ENCODE peak calls at places on chromosomes 3 and 15, in eight cellular contexts. J, R, B, T, H, G, Q and Y are unnamed samples. For H3K36me3, the result is how much of the 10 kb centered on the place peaks cover.

GRCh38 chr3:51024765-51025681 is 350.3 kb downstream of the DOCK3 start:
- DNase-seq in J (no peak), R (no peak), B (peak), T (no peak), H (no peak), G (peak), Q (no peak), Y (no peak)

GRCh38 chr15:79179108-79179561 is 88.6 kb upstream of the RASGRF1 start:
- DNase-seq in J (no peak), R (no peak), B (no peak), T (no peak), H (no peak), G (no peak), Q (no peak), Y (peak)

GRCh38 chr15:43799209-43799944 is 643 bp downstream of the SERINC4 start:
- DNase-seq in J (no peak), R (no peak), B (peak), T (no peak), H (no peak), G (no peak), Q (no peak), Y (peak)

GRCh38 chr15:25846377-25846776 is 16.8 kb downstream of the ATP10A start:
- DNase-seq in J (no peak), R (no peak), B (no peak), T (no peak), H (no peak), G (no peak), Q (no peak), Y (no peak)

GRCh38 chr3:30113906-30114305 is 492.5 kb upstream of the TGFBR2 start:
- DNase-seq in J (no peak), R (no peak), B (no peak), T (no peak), H (no peak), G (no peak), Q (no peak), Y (no peak)

GRCh38 chr3:64295594-64295993 is 70.3 kb upstream of the PRICKLE2 start:
- DNase-seq in J (peak), R (no peak), B (no peak), T (no peak), H (no peak), G (no peak), Q (peak), Y (no peak)

GRCh38 chr3:117036259-117036799 is 326.8 kb downstream of the TUSC7 start:
- DNase-seq in J (peak), R (peak), B (no peak), T (no peak), H (no peak), G (no peak), Q (peak), Y (no peak)

GRCh38 chr15:72306211-72306785 is 13.7 kb downstream of the CELF6 start:
- DNase-seq in J (peak), R (no peak), B (no peak), T (no peak), H (peak), G (no peak), Q (peak), Y (no peak)

GRCh38 chr3:30155755-30156154 is 450.6 kb upstream of the TGFBR2 start:
- DNase-seq in J (no peak), R (no peak), B (no peak), T (no peak), H (no peak), G (no peak), Q (no peak), Y (no peak)

GRCh38 chr3:117526485-117527079 is 817.0 kb downstream of the TUSC7 start:
- DNase-seq in J (no peak), R (peak), B (no peak), T (no peak), H (no peak), G (peak), Q (no peak), Y (no peak)

GRCh38 chr3:128218858-128219257 is 65.6 kb downstream of the EEFSEC start:
- DNase-seq in J (no peak), R (no peak), B (no peak), T (no peak), H (no peak), G (no peak), Q (no peak), Y (no peak)
- TF ChIP-seq CTCF in J (no peak), R (no peak), B (no peak), T (no peak), H (no peak), G (no peak), Q (no peak), Y (no peak)

GRCh38 chr3:185645596-185646381 is 59.7 kb downstream of the SENP2 start:
- DNase-seq in J (no peak), R (no peak), B (no peak), T (no peak), H (no peak), G (no peak), Q (peak), Y (no peak)
- H3K36me3 ChIP-seq in J (under half), R (under half), B (under half), T (under half), H (under half), G (half or more), Q (under half), Y (under half)

GRCh38 chr3:197480320-197480719 is 75.4 kb downstream of the BDH1 start:
- DNase-seq in J (no peak), R (no peak), B (no peak), T (no peak), H (no peak), G (no peak), Q (no peak), Y (no peak)
- H3K4me3 ChIP-seq in J (no peak), R (no peak), B (no peak), T (no peak), H (no peak), G (no peak), Q (no peak), Y (no peak)

GRCh38 chr15:65963358-65963757 is 94.1 kb downstream of the RAB11A start:
- DNase-seq in J (no peak), R (no peak), B (no peak), T (no peak), H (no peak), G (no peak), Q (no peak), Y (no peak)

GRCh38 chr15:65960586-65960985 is 91.3 kb downstream of the RAB11A start:
- DNase-seq in J (no peak), R (no peak), B (no peak), T (no peak), H (no peak), G (no peak), Q (no peak), Y (no peak)

GRCh38 chr15:65963911-65964482 is 94.7 kb downstream of the RAB11A start:
- DNase-seq in J (no peak), R (no peak), B (no peak), T (no peak), H (no peak), G (no peak), Q (no peak), Y (no peak)

GRCh38 chr15:65964792-65965433 is 95.6 kb downstream of the RAB11A start:
- DNase-seq in J (no peak), R (no peak), B (no peak), T (no peak), H (no peak), G (no peak), Q (no peak), Y (no peak)

GRCh38 chr15:65962187-65962586 is 92.9 kb downstream of the RAB11A start:
- DNase-seq in J (peak), R (no peak), B (no peak), T (no peak), H (no peak), G (no peak), Q (no peak), Y (no peak)
- TF ChIP-seq CTCF in J (no peak), R (peak), B (no peak), T (no peak), H (no peak), G (no peak), Q (no peak), Y (no peak)

GRCh38 chr3:9696480-9697220 is 7.0 kb upstream of the CPNE9 start:
- DNase-seq in J (no peak), R (no peak), B (no peak), T (no peak), H (no peak), G (no peak), Q (no peak), Y (no peak)
- H3K36me3 ChIP-seq in J (under half), R (under half), B (under half), T (under half), H (under half), G (under half), Q (under half), Y (under half)

DNA sequence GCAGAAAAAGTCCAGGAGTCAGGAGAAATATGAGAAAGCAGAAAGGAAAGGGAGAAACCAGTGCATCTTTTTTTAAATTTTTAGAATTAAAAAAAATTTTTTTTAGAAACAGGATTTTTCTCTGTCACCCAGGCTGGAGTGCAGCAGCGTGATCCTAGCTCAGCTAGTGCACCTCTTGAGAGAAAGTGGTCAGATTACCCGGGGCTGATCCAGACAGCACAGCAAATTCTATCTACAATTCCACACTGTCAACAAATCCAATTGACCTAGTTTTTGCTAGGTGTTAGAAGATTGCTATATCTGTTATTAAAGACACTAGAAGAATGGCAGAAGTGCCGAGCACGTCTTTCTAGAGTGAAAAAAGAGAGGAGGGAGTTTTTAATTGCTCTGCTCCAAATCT is 117.3 kb downstream of the RFTN1 start:
- DNase-seq in J (no peak), R (no peak), B (no peak), T (no peak), H (no peak), G (peak), Q (no peak), Y (no peak)
- H3K4me3 ChIP-seq in J (no peak), R (no peak), B (no peak), T (no peak), H (no peak), G (no peak), Q (no peak), Y (no peak)

GRCh38 chr3:52481819-52482521 is 13.2 kb upstream of the STAB1 start:
- DNase-seq in J (no peak), R (no peak), B (no peak), T (no peak), H (no peak), G (peak), Q (no peak), Y (no peak)
- TF ChIP-seq CTCF in J (no peak), R (no peak), B (no peak), T (peak), H (peak), G (peak), Q (peak), Y (peak)

DNA sequence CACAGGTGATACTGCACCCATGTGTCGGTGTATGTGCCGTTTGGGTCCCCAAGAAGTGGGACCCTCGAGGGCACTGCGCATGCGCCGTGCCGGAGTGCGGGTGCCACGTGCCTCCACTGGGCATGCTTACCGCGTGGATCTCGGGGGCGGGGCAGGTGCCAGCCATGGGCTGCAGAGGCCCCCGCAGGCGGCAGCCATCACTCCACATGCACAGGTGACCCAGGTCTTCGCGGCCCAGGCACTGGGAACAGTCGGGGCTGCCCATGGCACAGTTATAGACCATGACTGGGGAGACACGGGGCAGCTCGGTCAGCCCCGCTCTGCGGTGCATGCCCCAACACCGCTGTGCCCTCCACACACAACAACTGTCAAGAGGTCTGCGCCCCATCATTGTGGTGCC is 31.2 kb downstream of the H1-8 start:
- DNase-seq in J (no peak), R (no peak), B (no peak), T (no peak), H (no peak), G (no peak), Q (no peak), Y (no peak)
- H3K36me3 ChIP-seq in J (under half), R (under half), B (under half), T (under half), H (under half), G (under half), Q (under half), Y (under half)